ENCODE peak calls at places on chromosomes 12 and 14, in four cellular contexts. One of them, this sample, is unnamed.

GRCh38 chr12:9721394-9722092 is 11.4 kb downstream of the CLECL1 start:
- DNase-seq in mucosa of descending colon: no peak
- DNase-seq in stimulated activated naive B cell treated with anti-CD40 and anti-IgM and Interleukin-4, amounts not matched to agents 10 μg/mL and 1 μg/mL and 100 μg/mL, for 72 hours: peak
- DNase-seq in stimulated activated CD8-positive, alpha-beta memory T cell treated with anti-CD3 and anti-CD28 coated beads, Interleukin-2, amount 100 ng/mL, for 48 hours: no peak
- DNase-seq in this sample: no peak

GRCh38 chr12:2221030-2221621 is 168.3 kb downstream of the CACNA1C start:
- DNase-seq in stimulated activated CD8-positive, alpha-beta memory T cell treated with anti-CD3 and anti-CD28 coated beads, Interleukin-2, amount 100 ng/mL, for 48 hours: no peak
- DNase-seq in stimulated activated naive B cell treated with anti-CD40 and anti-IgM and Interleukin-4, amounts not matched to agents 10 μg/mL and 1 μg/mL and 100 μg/mL, for 72 hours: no peak
- DNase-seq in mucosa of descending colon: no peak
- DNase-seq in this sample: no peak

GRCh38 chr12:1502856-1503255 is 91.5 kb downstream of the FBXL14 start:
- DNase-seq in stimulated activated CD8-positive, alpha-beta memory T cell treated with anti-CD3 and anti-CD28 coated beads, Interleukin-2, amount 100 ng/mL, for 48 hours: no peak
- DNase-seq in stimulated activated naive B cell treated with anti-CD40 and anti-IgM and Interleukin-4, amounts not matched to agents 10 μg/mL and 1 μg/mL and 100 μg/mL, for 72 hours: no peak
- DNase-seq in mucosa of descending colon: no peak
- DNase-seq in this sample: no peak

GRCh38 chr12:1799068-1799881 is 21.1 kb upstream of the LRTM2 start:
- DNase-seq in stimulated activated CD8-positive, alpha-beta memory T cell treated with anti-CD3 and anti-CD28 coated beads, Interleukin-2, amount 100 ng/mL, for 48 hours: no peak
- DNase-seq in stimulated activated naive B cell treated with anti-CD40 and anti-IgM and Interleukin-4, amounts not matched to agents 10 μg/mL and 1 μg/mL and 100 μg/mL, for 72 hours: no peak
- DNase-seq in mucosa of descending colon: no peak
- DNase-seq in this sample: no peak

GRCh38 chr14:93430889-93431670 is at the start of gene UNC79:
- DNase-seq in stimulated activated CD8-positive, alpha-beta memory T cell treated with anti-CD3 and anti-CD28 coated beads, Interleukin-2, amount 100 ng/mL, for 48 hours: no peak
- DNase-seq in stimulated activated naive B cell treated with anti-CD40 and anti-IgM and Interleukin-4, amounts not matched to agents 10 μg/mL and 1 μg/mL and 100 μg/mL, for 72 hours: no peak
- DNase-seq in mucosa of descending colon: no peak
- DNase-seq in this sample: no peak

GRCh38 chr12:50734409-50735263 is 29.3 kb upstream of the ATF1 start:
- DNase-seq in mucosa of descending colon: no peak
- DNase-seq in stimulated activated naive B cell treated with anti-CD40 and anti-IgM and Interleukin-4, amounts not matched to agents 10 μg/mL and 1 μg/mL and 100 μg/mL, for 72 hours: no peak
- DNase-seq in stimulated activated CD8-positive, alpha-beta memory T cell treated with anti-CD3 and anti-CD28 coated beads, Interleukin-2, amount 100 ng/mL, for 48 hours: no peak
- DNase-seq in this sample: no peak

GRCh38 chr14:71247106-71247505 is 339.8 kb downstream of the PCNX1 start:
- DNase-seq in stimulated activated naive B cell treated with anti-CD40 and anti-IgM and Interleukin-4, amounts not matched to agents 10 μg/mL and 1 μg/mL and 100 μg/mL, for 72 hours: no peak
- DNase-seq in stimulated activated CD8-positive, alpha-beta memory T cell treated with anti-CD3 and anti-CD28 coated beads, Interleukin-2, amount 100 ng/mL, for 48 hours: no peak
- DNase-seq in mucosa of descending colon: no peak
- DNase-seq in this sample: no peak

GRCh38 chr14:56817396-56817921 is 7.2 kb upstream of the OTX2 start:
- DNase-seq in mucosa of descending colon: no peak
- DNase-seq in stimulated activated naive B cell treated with anti-CD40 and anti-IgM and Interleukin-4, amounts not matched to agents 10 μg/mL and 1 μg/mL and 100 μg/mL, for 72 hours: no peak
- DNase-seq in stimulated activated CD8-positive, alpha-beta memory T cell treated with anti-CD3 and anti-CD28 coated beads, Interleukin-2, amount 100 ng/mL, for 48 hours: no peak
- DNase-seq in this sample: no peak

GRCh38 chr14:65329911-65330310 is 82.6 kb upstream of the FUT8 start:
- DNase-seq in stimulated activated naive B cell treated with anti-CD40 and anti-IgM and Interleukin-4, amounts not matched to agents 10 μg/mL and 1 μg/mL and 100 μg/mL, for 72 hours: no peak
- DNase-seq in mucosa of descending colon: no peak
- DNase-seq in stimulated activated CD8-positive, alpha-beta memory T cell treated with anti-CD3 and anti-CD28 coated beads, Interleukin-2, amount 100 ng/mL, for 48 hours: no peak
- DNase-seq in this sample: peak

GRCh38 chr12:4116251-4117111 is 157.1 kb upstream of the CCND2 start:
- DNase-seq in stimulated activated naive B cell treated with anti-CD40 and anti-IgM and Interleukin-4, amounts not matched to agents 10 μg/mL and 1 μg/mL and 100 μg/mL, for 72 hours: no peak
- DNase-seq in stimulated activated CD8-positive, alpha-beta memory T cell treated with anti-CD3 and anti-CD28 coated beads, Interleukin-2, amount 100 ng/mL, for 48 hours: no peak
- DNase-seq in mucosa of descending colon: peak
- DNase-seq in this sample: peak

GRCh38 chr12:52650520-52651081 is 1.4 kb downstream of the KRT2 start:
- DNase-seq in mucosa of descending colon: no peak
- DNase-seq in stimulated activated naive B cell treated with anti-CD40 and anti-IgM and Interleukin-4, amounts not matched to agents 10 μg/mL and 1 μg/mL and 100 μg/mL, for 72 hours: no peak
- DNase-seq in stimulated activated CD8-positive, alpha-beta memory T cell treated with anti-CD3 and anti-CD28 coated beads, Interleukin-2, amount 100 ng/mL, for 48 hours: no peak
- DNase-seq in this sample: no peak

GRCh38 chr12:18556081-18556645 is 181.6 kb downstream of the PLCZ1 start:
- DNase-seq in stimulated activated naive B cell treated with anti-CD40 and anti-IgM and Interleukin-4, amounts not matched to agents 10 μg/mL and 1 μg/mL and 100 μg/mL, for 72 hours: no peak
- DNase-seq in stimulated activated CD8-positive, alpha-beta memory T cell treated with anti-CD3 and anti-CD28 coated beads, Interleukin-2, amount 100 ng/mL, for 48 hours: no peak
- DNase-seq in mucosa of descending colon: no peak
- DNase-seq in this sample: no peak

GRCh38 chr14:77023001-77023996 is 5.2 kb downstream of the IRF2BPL start:
- DNase-seq in stimulated activated naive B cell treated with anti-CD40 and anti-IgM and Interleukin-4, amounts not matched to agents 10 μg/mL and 1 μg/mL and 100 μg/mL, for 72 hours: no peak
- DNase-seq in mucosa of descending colon: peak
- DNase-seq in stimulated activated CD8-positive, alpha-beta memory T cell treated with anti-CD3 and anti-CD28 coated beads, Interleukin-2, amount 100 ng/mL, for 48 hours: no peak
- DNase-seq in this sample: peak

GRCh38 chr12:92898755-92899154 is 30.3 kb downstream of the EEA1 start:
- DNase-seq in mucosa of descending colon: no peak
- DNase-seq in stimulated activated naive B cell treated with anti-CD40 and anti-IgM and Interleukin-4, amounts not matched to agents 10 μg/mL and 1 μg/mL and 100 μg/mL, for 72 hours: no peak
- DNase-seq in stimulated activated CD8-positive, alpha-beta memory T cell treated with anti-CD3 and anti-CD28 coated beads, Interleukin-2, amount 100 ng/mL, for 48 hours: no peak
- DNase-seq in this sample: no peak

GRCh38 chr14:99143793-99144192 is 128.2 kb downstream of the BCL11B start:
- DNase-seq in stimulated activated CD8-positive, alpha-beta memory T cell treated with anti-CD3 and anti-CD28 coated beads, Interleukin-2, amount 100 ng/mL, for 48 hours: no peak
- DNase-seq in stimulated activated naive B cell treated with anti-CD40 and anti-IgM and Interleukin-4, amounts not matched to agents 10 μg/mL and 1 μg/mL and 100 μg/mL, for 72 hours: no peak
- DNase-seq in mucosa of descending colon: no peak
- DNase-seq in this sample: no peak

GRCh38 chr12:112969547-112970306 is 8.6 kb upstream of the OAS2 start:
- DNase-seq in stimulated activated naive B cell treated with anti-CD40 and anti-IgM and Interleukin-4, amounts not matched to agents 10 μg/mL and 1 μg/mL and 100 μg/mL, for 72 hours: no peak
- DNase-seq in mucosa of descending colon: no peak
- DNase-seq in stimulated activated CD8-positive, alpha-beta memory T cell treated with anti-CD3 and anti-CD28 coated beads, Interleukin-2, amount 100 ng/mL, for 48 hours: no peak
- DNase-seq in this sample: no peak

GRCh38 chr12:130714091-130714590 is 2.0 kb downstream of the RIMBP2 start:
- DNase-seq in stimulated activated naive B cell treated with anti-CD40 and anti-IgM and Interleukin-4, amounts not matched to agents 10 μg/mL and 1 μg/mL and 100 μg/mL, for 72 hours: no peak
- DNase-seq in mucosa of descending colon: no peak
- DNase-seq in stimulated activated CD8-positive, alpha-beta memory T cell treated with anti-CD3 and anti-CD28 coated beads, Interleukin-2, amount 100 ng/mL, for 48 hours: no peak
- DNase-seq in this sample: no peak

GRCh38 chr14:105411017-105411941 is 8.3 kb upstream of the MTA1 start:
- DNase-seq in stimulated activated CD8-positive, alpha-beta memory T cell treated with anti-CD3 and anti-CD28 coated beads, Interleukin-2, amount 100 ng/mL, for 48 hours: no peak
- DNase-seq in mucosa of descending colon: peak
- DNase-seq in stimulated activated naive B cell treated with anti-CD40 and anti-IgM and Interleukin-4, amounts not matched to agents 10 μg/mL and 1 μg/mL and 100 μg/mL, for 72 hours: no peak
- DNase-seq in this sample: peak

GRCh38 chr12:111598637-111599458 is at the start of gene ATXN2:
- DNase-seq in mucosa of descending colon: peak
- DNase-seq in stimulated activated CD8-positive, alpha-beta memory T cell treated with anti-CD3 and anti-CD28 coated beads, Interleukin-2, amount 100 ng/mL, for 48 hours: peak
- DNase-seq in stimulated activated naive B cell treated with anti-CD40 and anti-IgM and Interleukin-4, amounts not matched to agents 10 μg/mL and 1 μg/mL and 100 μg/mL, for 72 hours: no peak
- DNase-seq in this sample: peak

GRCh38 chr12:94603434-94604068 is 46.8 kb downstream of the TMCC3 start:
- DNase-seq in mucosa of descending colon: no peak
- DNase-seq in stimulated activated naive B cell treated with anti-CD40 and anti-IgM and Interleukin-4, amounts not matched to agents 10 μg/mL and 1 μg/mL and 100 μg/mL, for 72 hours: no peak
- DNase-seq in stimulated activated CD8-positive, alpha-beta memory T cell treated with anti-CD3 and anti-CD28 coated beads, Interleukin-2, amount 100 ng/mL, for 48 hours: peak
- DNase-seq in this sample: peak

GRCh38 chr14:88611878-88612277 is 49.0 kb downstream of the ZC3H14 start:
- DNase-seq in stimulated activated naive B cell treated with anti-CD40 and anti-IgM and Interleukin-4, amounts not matched to agents 10 μg/mL and 1 μg/mL and 100 μg/mL, for 72 hours: no peak
- DNase-seq in mucosa of descending colon: no peak
- DNase-seq in stimulated activated CD8-positive, alpha-beta memory T cell treated with anti-CD3 and anti-CD28 coated beads, Interleukin-2, amount 100 ng/mL, for 48 hours: no peak
- DNase-seq in this sample: no peak

GRCh38 chr12:3456809-3457208 is 34.2 kb upstream of the PRMT8 start:
- DNase-seq in mucosa of descending colon: no peak
- DNase-seq in stimulated activated naive B cell treated with anti-CD40 and anti-IgM and Interleukin-4, amounts not matched to agents 10 μg/mL and 1 μg/mL and 100 μg/mL, for 72 hours: no peak
- DNase-seq in stimulated activated CD8-positive, alpha-beta memory T cell treated with anti-CD3 and anti-CD28 coated beads, Interleukin-2, amount 100 ng/mL, for 48 hours: no peak
- DNase-seq in this sample: no peak

GRCh38 chr14:24369907-24370687 is 2.1 kb downstream of the NFATC4 start:
- DNase-seq in mucosa of descending colon: peak
- DNase-seq in stimulated activated CD8-positive, alpha-beta memory T cell treated with anti-CD3 and anti-CD28 coated beads, Interleukin-2, amount 100 ng/mL, for 48 hours: no peak
- DNase-seq in stimulated activated naive B cell treated with anti-CD40 and anti-IgM and Interleukin-4, amounts not matched to agents 10 μg/mL and 1 μg/mL and 100 μg/mL, for 72 hours: no peak
- DNase-seq in this sample: no peak

GRCh38 chr12:92769124-92769901 is 66.5 kb downstream of the PLEKHG7 start:
- DNase-seq in stimulated activated CD8-positive, alpha-beta memory T cell treated with anti-CD3 and anti-CD28 coated beads, Interleukin-2, amount 100 ng/mL, for 48 hours: no peak
- DNase-seq in stimulated activated naive B cell treated with anti-CD40 and anti-IgM and Interleukin-4, amounts not matched to agents 10 μg/mL and 1 μg/mL and 100 μg/mL, for 72 hours: no peak
- DNase-seq in mucosa of descending colon: no peak
- DNase-seq in this sample: no peak

GRCh38 chr14:104700224-104700623 is 10.8 kb downstream of the INF2 start:
- DNase-seq in stimulated activated CD8-positive, alpha-beta memory T cell treated with anti-CD3 and anti-CD28 coated beads, Interleukin-2, amount 100 ng/mL, for 48 hours: no peak
- DNase-seq in mucosa of descending colon: no peak
- DNase-seq in stimulated activated naive B cell treated with anti-CD40 and anti-IgM and Interleukin-4, amounts not matched to agents 10 μg/mL and 1 μg/mL and 100 μg/mL, for 72 hours: no peak
- DNase-seq in this sample: no peak

GRCh38 chr12:23528316-23528715 is 421.2 kb downstream of the SOX5 start:
- DNase-seq in mucosa of descending colon: no peak
- DNase-seq in stimulated activated naive B cell treated with anti-CD40 and anti-IgM and Interleukin-4, amounts not matched to agents 10 μg/mL and 1 μg/mL and 100 μg/mL, for 72 hours: no peak
- DNase-seq in stimulated activated CD8-positive, alpha-beta memory T cell treated with anti-CD3 and anti-CD28 coated beads, Interleukin-2, amount 100 ng/mL, for 48 hours: no peak
- DNase-seq in this sample: no peak

GRCh38 chr14:40697221-40697620 is 909.5 kb upstream of the LRFN5 start:
- DNase-seq in stimulated activated naive B cell treated with anti-CD40 and anti-IgM and Interleukin-4, amounts not matched to agents 10 μg/mL and 1 μg/mL and 100 μg/mL, for 72 hours: no peak
- DNase-seq in mucosa of descending colon: no peak
- DNase-seq in stimulated activated CD8-positive, alpha-beta memory T cell treated with anti-CD3 and anti-CD28 coated beads, Interleukin-2, amount 100 ng/mL, for 48 hours: no peak
- DNase-seq in this sample: no peak

GRCh38 chr12:104377507-104377812 is 73.9 kb downstream of the EID3 start:
- DNase-seq in stimulated activated naive B cell treated with anti-CD40 and anti-IgM and Interleukin-4, amounts not matched to agents 10 μg/mL and 1 μg/mL and 100 μg/mL, for 72 hours: no peak
- DNase-seq in mucosa of descending colon: no peak
- DNase-seq in stimulated activated CD8-positive, alpha-beta memory T cell treated with anti-CD3 and anti-CD28 coated beads, Interleukin-2, amount 100 ng/mL, for 48 hours: no peak
- DNase-seq in this sample: no peak

GRCh38 chr14:73209943-73210342 is 27.4 kb upstream of the PAPLN start:
- DNase-seq in mucosa of descending colon: no peak
- DNase-seq in stimulated activated naive B cell treated with anti-CD40 and anti-IgM and Interleukin-4, amounts not matched to agents 10 μg/mL and 1 μg/mL and 100 μg/mL, for 72 hours: no peak
- DNase-seq in stimulated activated CD8-positive, alpha-beta memory T cell treated with anti-CD3 and anti-CD28 coated beads, Interleukin-2, amount 100 ng/mL, for 48 hours: no peak
- DNase-seq in this sample: no peak

GRCh38 chr12:64583395-64584172 is 26.7 kb upstream of the RASSF3 start:
- DNase-seq in stimulated activated naive B cell treated with anti-CD40 and anti-IgM and Interleukin-4, amounts not matched to agents 10 μg/mL and 1 μg/mL and 100 μg/mL, for 72 hours: no peak
- DNase-seq in mucosa of descending colon: no peak
- DNase-seq in stimulated activated CD8-positive, alpha-beta memory T cell treated with anti-CD3 and anti-CD28 coated beads, Interleukin-2, amount 100 ng/mL, for 48 hours: no peak
- DNase-seq in this sample: no peak

GRCh38 chr12:26426652-26427051 is 231.3 kb downstream of the SSPN start:
- DNase-seq in mucosa of descending colon: no peak
- DNase-seq in stimulated activated naive B cell treated with anti-CD40 and anti-IgM and Interleukin-4, amounts not matched to agents 10 μg/mL and 1 μg/mL and 100 μg/mL, for 72 hours: no peak
- DNase-seq in stimulated activated CD8-positive, alpha-beta memory T cell treated with anti-CD3 and anti-CD28 coated beads, Interleukin-2, amount 100 ng/mL, for 48 hours: no peak
- DNase-seq in this sample: no peak

GRCh38 chr14:53368714-53369191 is 215.6 kb upstream of the DDHD1 start:
- DNase-seq in stimulated activated CD8-positive, alpha-beta memory T cell treated with anti-CD3 and anti-CD28 coated beads, Interleukin-2, amount 100 ng/mL, for 48 hours: no peak
- DNase-seq in mucosa of descending colon: no peak
- DNase-seq in stimulated activated naive B cell treated with anti-CD40 and anti-IgM and Interleukin-4, amounts not matched to agents 10 μg/mL and 1 μg/mL and 100 μg/mL, for 72 hours: no peak
- DNase-seq in this sample: no peak